ENCODE peak calls at places on chromosomes 2 and 18, in ten cellular contexts. One of them, this sample, is unnamed.

GRCh38 chr2:8391126-8391525 is 290.7 kb upstream of the ID2 start:
- DNase-seq in breast epithelium: no peak
- DNase-seq in SK-N-SH: no peak
- DNase-seq in GM12891: no peak
- DNase-seq in GM12892: no peak
- DNase-seq in HL-60: no peak
- DNase-seq in stomach: no peak
- DNase-seq in sigmoid colon: no peak
- DNase-seq in GM23338: no peak
- DNase-seq in spleen: no peak
- DNase-seq in this sample: no peak

GRCh38 chr2:29014811-29015414 is 33.8 kb downstream of the TOGARAM2 start:
- DNase-seq in GM12892: no peak
- DNase-seq in SK-N-SH: no peak
- DNase-seq in GM23338: no peak
- DNase-seq in spleen: peak
- DNase-seq in breast epithelium: no peak
- DNase-seq in GM12891: peak
- DNase-seq in HL-60: peak
- DNase-seq in stomach: peak
- DNase-seq in sigmoid colon: no peak
- DNase-seq in this sample: no peak

GRCh38 chr2:236873666-236874065 is 212.0 kb upstream of the COPS8 start:
- DNase-seq in HL-60: no peak
- DNase-seq in sigmoid colon: no peak
- DNase-seq in GM23338: no peak
- DNase-seq in breast epithelium: no peak
- DNase-seq in stomach: no peak
- DNase-seq in SK-N-SH: no peak
- DNase-seq in GM12892: no peak
- DNase-seq in spleen: no peak
- DNase-seq in GM12891: no peak
- DNase-seq in this sample: no peak

GRCh38 chr2:44097322-44097907 is 71.3 kb upstream of the PPM1B start:
- DNase-seq in HL-60: no peak
- DNase-seq in breast epithelium: no peak
- DNase-seq in GM12891: no peak
- DNase-seq in SK-N-SH: no peak
- DNase-seq in GM23338: no peak
- DNase-seq in sigmoid colon: no peak
- DNase-seq in stomach: no peak
- DNase-seq in spleen: no peak
- DNase-seq in GM12892: no peak
- DNase-seq in this sample: no peak

GRCh38 chr2:104919127-104919526 is 65.2 kb downstream of the POU3F3 start:
- DNase-seq in spleen: no peak
- DNase-seq in stomach: peak
- DNase-seq in GM23338: no peak
- DNase-seq in sigmoid colon: no peak
- DNase-seq in GM12891: no peak
- DNase-seq in GM12892: no peak
- DNase-seq in SK-N-SH: no peak
- DNase-seq in breast epithelium: no peak
- DNase-seq in HL-60: no peak
- DNase-seq in this sample: no peak

GRCh38 chr2:172931256-172931894 is 144.3 kb upstream of the MAP3K20 start:
- DNase-seq in stomach: no peak
- DNase-seq in GM12892: no peak
- DNase-seq in HL-60: no peak
- DNase-seq in SK-N-SH: peak
- DNase-seq in spleen: no peak
- DNase-seq in GM12891: no peak
- DNase-seq in GM23338: peak
- DNase-seq in sigmoid colon: no peak
- DNase-seq in breast epithelium: no peak
- DNase-seq in this sample: peak

GRCh38 chr2:67346718-67347407 is 50.3 kb upstream of the ETAA1 start:
- DNase-seq in SK-N-SH: no peak
- DNase-seq in GM12892: no peak
- DNase-seq in HL-60: no peak
- DNase-seq in sigmoid colon: no peak
- DNase-seq in GM12891: no peak
- DNase-seq in breast epithelium: no peak
- DNase-seq in stomach: no peak
- DNase-seq in spleen: no peak
- DNase-seq in GM23338: no peak
- DNase-seq in this sample: peak

GRCh38 chr2:2831656-2832055 is 500.6 kb upstream of the MYT1L start:
- DNase-seq in GM12892: no peak
- DNase-seq in sigmoid colon: no peak
- DNase-seq in HL-60: no peak
- DNase-seq in stomach: peak
- DNase-seq in breast epithelium: no peak
- DNase-seq in GM12891: no peak
- DNase-seq in spleen: peak
- DNase-seq in SK-N-SH: peak
- DNase-seq in GM23338: peak
- DNase-seq in this sample: no peak

GRCh38 chr2:240369725-240370585 is 65.5 kb upstream of the GPC1 start:
- DNase-seq in sigmoid colon: peak
- DNase-seq in GM23338: no peak
- DNase-seq in GM12892: no peak
- DNase-seq in GM12891: no peak
- DNase-seq in SK-N-SH: no peak
- DNase-seq in HL-60: no peak
- DNase-seq in stomach: peak
- DNase-seq in spleen: no peak
- DNase-seq in breast epithelium: peak
- DNase-seq in this sample: no peak

GRCh38 chr2:177753682-177754475 is 318.7 kb downstream of the PDE11A start:
- DNase-seq in GM12892: no peak
- DNase-seq in HL-60: peak
- DNase-seq in SK-N-SH: peak
- DNase-seq in stomach: peak
- DNase-seq in GM23338: peak
- DNase-seq in sigmoid colon: peak
- DNase-seq in spleen: no peak
- DNase-seq in GM12891: no peak
- DNase-seq in breast epithelium: no peak
- DNase-seq in this sample: peak

GRCh38 chr2:134549104-134549503 is 169.7 kb downstream of the TMEM163 start:
- DNase-seq in stomach: no peak
- DNase-seq in spleen: no peak
- DNase-seq in sigmoid colon: no peak
- DNase-seq in GM12892: no peak
- DNase-seq in GM23338: no peak
- DNase-seq in breast epithelium: no peak
- DNase-seq in SK-N-SH: no peak
- DNase-seq in GM12891: no peak
- DNase-seq in HL-60: no peak
- DNase-seq in this sample: no peak

DNA sequence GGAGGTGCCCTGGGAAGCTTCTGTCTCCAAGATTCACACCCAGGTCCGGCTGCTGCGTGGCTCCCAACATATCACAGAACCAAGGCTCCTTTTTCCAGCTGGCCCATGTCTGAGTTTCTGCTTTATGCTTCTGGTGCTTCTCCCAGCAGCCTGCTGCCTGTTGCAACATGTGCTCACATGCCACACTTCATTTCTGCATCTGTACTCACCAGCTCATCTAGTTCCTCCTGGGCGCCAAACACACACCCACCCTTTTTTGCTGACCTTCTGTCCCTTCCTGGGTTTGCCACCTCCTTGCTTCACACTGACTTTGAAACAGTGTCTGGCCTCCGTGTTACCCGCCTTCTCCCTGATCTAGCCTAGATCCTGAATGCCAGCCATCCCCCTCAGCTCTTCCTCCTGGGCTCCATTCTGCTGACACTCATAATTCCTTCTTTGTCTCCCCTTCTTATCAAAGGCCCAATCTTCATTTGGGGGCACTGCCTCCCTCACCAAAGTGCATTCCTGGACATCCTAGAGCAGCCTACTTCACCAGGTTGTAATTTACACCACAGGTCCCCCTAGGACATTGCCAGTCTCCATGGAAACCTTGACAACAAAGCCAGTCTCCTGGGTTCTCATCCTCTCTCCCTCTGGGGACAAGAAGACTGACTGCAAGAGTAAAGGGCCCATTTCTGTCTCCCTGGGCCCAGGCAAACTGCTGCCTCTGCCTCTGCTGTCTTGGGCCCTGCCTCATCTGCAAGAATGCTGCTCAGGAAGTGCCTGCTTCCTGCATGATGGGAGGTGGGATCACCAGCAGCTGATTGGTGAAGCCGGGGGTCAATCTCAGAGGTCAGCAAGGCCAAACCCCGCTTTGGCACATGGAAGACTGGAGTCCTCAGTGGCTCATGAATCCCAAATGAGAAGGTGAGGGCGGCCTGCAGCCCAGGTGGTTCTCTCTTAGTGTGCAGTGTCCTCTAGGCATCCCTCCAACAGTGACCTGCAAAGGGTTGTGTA is 13.9 kb upstream of the PROM2 start:
- DNase-seq in GM12891: no peak
- DNase-seq in stomach: peak
- DNase-seq in SK-N-SH: peak
- DNase-seq in sigmoid colon: no peak
- DNase-seq in breast epithelium: peak
- DNase-seq in HL-60: peak
- DNase-seq in GM12892: no peak
- DNase-seq in spleen: peak
- DNase-seq in GM23338: no peak
- DNase-seq in this sample: no peak
- TF ChIP-seq POLR2AphosphoS5 in GM12891: no peak
- TF ChIP-seq POLR2AphosphoS5 in stomach: no peak
- TF ChIP-seq POLR2AphosphoS5 in SK-N-SH: no peak
- TF ChIP-seq POLR2AphosphoS5 in sigmoid colon: no peak
- TF ChIP-seq POLR2AphosphoS5 in breast epithelium: peak
- TF ChIP-seq POLR2AphosphoS5 in HL-60: peak
- TF ChIP-seq POLR2AphosphoS5 in GM12892: no peak
- TF ChIP-seq POLR2AphosphoS5 in spleen: no peak
- TF ChIP-seq POLR2AphosphoS5 in GM23338: no peak
- TF ChIP-seq POLR2AphosphoS5 in this sample: no peak

DNA sequence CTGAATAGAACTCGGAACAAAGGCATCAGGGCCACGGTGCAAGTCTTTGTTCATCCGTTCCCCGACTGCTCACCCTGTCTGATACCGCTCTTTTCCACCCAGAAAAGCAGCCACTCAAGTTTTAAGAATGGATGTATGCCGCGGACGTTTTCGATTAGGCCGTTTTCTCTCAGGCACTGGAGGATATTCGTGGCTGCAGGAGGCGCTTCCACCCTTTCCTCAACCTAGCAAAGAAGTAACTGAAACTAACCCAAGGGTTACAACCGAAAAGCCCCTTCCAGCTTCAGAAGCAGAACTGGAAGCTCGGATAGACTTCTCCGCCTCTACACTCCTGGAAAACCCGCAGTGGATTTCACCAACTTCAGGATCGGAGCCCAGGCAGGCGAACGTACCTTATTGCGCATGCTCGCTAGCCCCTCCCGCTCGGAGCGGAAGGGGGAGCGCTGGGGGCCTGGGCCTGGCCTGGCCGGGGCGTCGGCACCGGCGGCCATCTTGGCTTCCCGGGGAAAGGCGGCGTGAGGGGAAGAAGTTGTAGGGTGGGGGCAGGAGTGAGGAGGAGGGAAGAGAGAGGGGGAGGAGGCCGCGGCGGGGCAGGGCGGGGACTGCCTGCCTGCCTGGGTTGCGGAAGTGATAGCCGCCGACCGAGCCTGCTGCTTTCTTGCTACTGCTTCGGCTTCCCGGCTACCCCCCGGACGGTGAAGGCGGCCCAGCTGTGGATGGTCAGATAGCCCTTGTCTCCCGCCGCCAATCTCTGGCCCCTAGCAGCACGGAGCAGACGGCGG is at the start of gene ACTR3:
- DNase-seq in GM12891: peak
- DNase-seq in breast epithelium: peak
- DNase-seq in HL-60: peak
- DNase-seq in sigmoid colon: peak
- DNase-seq in stomach: peak
- DNase-seq in spleen: peak
- DNase-seq in SK-N-SH: peak
- DNase-seq in GM23338: peak
- DNase-seq in GM12892: peak
- DNase-seq in this sample: peak
- TF ChIP-seq POLR2AphosphoS5 in GM12891: peak
- TF ChIP-seq POLR2AphosphoS5 in breast epithelium: peak
- TF ChIP-seq POLR2AphosphoS5 in HL-60: peak
- TF ChIP-seq POLR2AphosphoS5 in sigmoid colon: peak
- TF ChIP-seq POLR2AphosphoS5 in stomach: peak
- TF ChIP-seq POLR2AphosphoS5 in spleen: peak
- TF ChIP-seq POLR2AphosphoS5 in SK-N-SH: peak
- TF ChIP-seq POLR2AphosphoS5 in GM23338: peak
- TF ChIP-seq POLR2AphosphoS5 in GM12892: peak
- TF ChIP-seq POLR2AphosphoS5 in this sample: peak

GRCh38 chr18:57771183-57771582 is 31.9 kb downstream of the ATP8B1 start:
- DNase-seq in GM12891: no peak
- DNase-seq in breast epithelium: no peak
- DNase-seq in GM12892: no peak
- DNase-seq in spleen: no peak
- DNase-seq in HL-60: peak
- DNase-seq in GM23338: peak
- DNase-seq in SK-N-SH: no peak
- DNase-seq in stomach: peak
- DNase-seq in sigmoid colon: no peak
- DNase-seq in this sample: peak
- TF ChIP-seq POLR2AphosphoS5 in GM12891: no peak
- TF ChIP-seq POLR2AphosphoS5 in breast epithelium: no peak
- TF ChIP-seq POLR2AphosphoS5 in GM12892: no peak
- TF ChIP-seq POLR2AphosphoS5 in spleen: no peak
- TF ChIP-seq POLR2AphosphoS5 in HL-60: no peak
- TF ChIP-seq POLR2AphosphoS5 in GM23338: no peak
- TF ChIP-seq POLR2AphosphoS5 in SK-N-SH: no peak
- TF ChIP-seq POLR2AphosphoS5 in stomach: peak
- TF ChIP-seq POLR2AphosphoS5 in sigmoid colon: no peak
- TF ChIP-seq POLR2AphosphoS5 in this sample: no peak

DNA sequence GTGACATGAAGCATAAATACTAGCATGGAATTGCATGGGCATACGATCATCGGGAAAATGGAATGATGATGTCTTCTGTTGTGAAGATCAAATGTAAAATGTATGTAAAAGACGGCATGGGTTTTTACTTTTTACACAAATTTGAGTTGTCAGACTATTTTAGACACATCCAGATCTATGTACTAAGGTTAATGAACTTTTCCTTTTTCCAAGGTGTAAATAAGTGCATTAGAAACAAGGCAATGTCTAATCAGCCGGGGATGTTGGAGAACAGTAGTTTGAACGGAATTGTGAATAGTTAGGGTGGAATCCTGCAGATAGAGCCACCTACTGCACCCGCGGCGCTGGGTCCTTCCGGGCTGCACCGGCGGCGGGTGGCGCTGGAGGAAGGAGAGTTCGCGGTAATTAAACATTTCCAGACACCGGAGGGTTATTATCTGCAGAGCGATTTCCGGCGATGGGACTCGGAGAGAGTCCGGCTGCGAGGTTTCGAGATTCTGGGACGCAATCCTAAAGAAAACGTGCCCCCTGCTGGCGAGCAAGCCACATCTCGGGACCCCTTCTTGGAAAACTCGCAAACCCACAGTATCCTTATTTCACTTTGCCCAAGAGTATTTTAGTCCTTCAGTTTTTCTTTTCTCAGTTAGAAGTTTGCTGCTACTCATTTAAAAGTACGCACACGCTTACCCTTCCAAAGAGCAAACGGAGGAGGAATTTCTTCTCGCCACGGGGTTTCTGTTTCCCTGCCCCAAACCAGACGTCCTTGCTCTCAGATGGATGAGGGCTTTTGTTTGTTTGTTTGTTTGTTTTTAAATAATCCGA is 4.4 kb upstream of the OSR1 start:
- DNase-seq in GM23338: peak
- DNase-seq in SK-N-SH: peak
- DNase-seq in GM12891: no peak
- DNase-seq in sigmoid colon: peak
- DNase-seq in breast epithelium: peak
- DNase-seq in GM12892: no peak
- DNase-seq in spleen: peak
- DNase-seq in stomach: peak
- DNase-seq in HL-60: no peak
- DNase-seq in this sample: peak
- TF ChIP-seq POLR2AphosphoS5 in GM23338: no peak
- TF ChIP-seq POLR2AphosphoS5 in SK-N-SH: peak
- TF ChIP-seq POLR2AphosphoS5 in GM12891: no peak
- TF ChIP-seq POLR2AphosphoS5 in sigmoid colon: no peak
- TF ChIP-seq POLR2AphosphoS5 in breast epithelium: no peak
- TF ChIP-seq POLR2AphosphoS5 in GM12892: no peak
- TF ChIP-seq POLR2AphosphoS5 in spleen: peak
- TF ChIP-seq POLR2AphosphoS5 in stomach: no peak
- TF ChIP-seq POLR2AphosphoS5 in HL-60: no peak
- TF ChIP-seq POLR2AphosphoS5 in this sample: no peak

This sample was measured in endothelial cell of umbilical vein.